ENCODE peak calls at places on chromosomes 7 and 10, in nine cellular contexts. S is GM23248; B is right atrium auricular region; T is HS-27A; E is activated naive CD4-positive, alpha-beta T cell treated with anti-CD3 and anti-CD28 coated beads, Interleukin-2, amount 50 U/mL, for 16 hours; O is stimulated activated CD4-positive, alpha-beta T cell treated with anti-CD3 and anti-CD28 coated beads, Interleukin-4, amount 100 ng/mL, for 48 hours; I is mammary epithelial cell; P is HFF-Myc; D is nephron progenitor cell. U is an unnamed sample.

GRCh38 chr7:90816511-90817142 is 220.5 kb downstream of the CDK14 start:
- DNase-seq in D (no peak), T (peak), O (no peak), S (peak), I (peak), B (no peak), P (peak), E (no peak), U (no peak)

GRCh38 chr7:732094-732541 is 5.0 kb upstream of the PRKAR1B start:
- DNase-seq in D (no peak), P (no peak), I (no peak), O (no peak), S (no peak), T (no peak), E (peak), B (no peak), U (peak)

GRCh38 chr7:84144480-84144879 is 50.1 kb downstream of the SEMA3A start:
- DNase-seq in P (no peak), B (no peak), E (no peak), D (no peak), I (no peak), O (no peak), T (no peak), S (peak), U (no peak)

GRCh38 chr10:127153166-127153565 is 43.2 kb downstream of the INSYN2A start:
- DNase-seq in T (no peak), S (no peak), D (no peak), B (peak), O (no peak), I (no peak), E (no peak), P (no peak), U (no peak)

GRCh38 chr10:61894150-61894549 is 7.3 kb upstream of the ARID5B start:
- DNase-seq in B (no peak), P (no peak), S (no peak), T (no peak), O (no peak), I (no peak), E (peak), D (no peak), U (no peak)

GRCh38 chr10:93469454-93469853 is 12.7 kb downstream of the MYOF start:
- DNase-seq in O (no peak), I (no peak), B (no peak), S (no peak), D (no peak), P (no peak), T (no peak), E (no peak), U (peak)

GRCh38 chr7:89021741-89022140 is 226.2 kb upstream of the TEX47 start:
- DNase-seq in B (no peak), I (no peak), D (no peak), P (no peak), T (no peak), O (no peak), S (no peak), E (no peak), U (no peak)

GRCh38 chr10:1381339-1381738 is 325.2 kb downstream of the WDR37 start:
- DNase-seq in O (no peak), B (no peak), P (no peak), S (no peak), E (no peak), T (no peak), I (no peak), D (no peak), U (no peak)

GRCh38 chr10:120542591-120542990 is 85.6 kb downstream of the PLPP4 start:
- DNase-seq in E (no peak), P (no peak), B (no peak), I (no peak), O (no peak), S (no peak), D (no peak), T (no peak), U (no peak)

GRCh38 chr10:115624448-115624847 is 531.3 kb downstream of the ATRNL1 start:
- DNase-seq in B (no peak), E (no peak), I (no peak), O (no peak), D (no peak), P (no peak), T (peak), S (no peak), U (no peak)

GRCh38 chr7:101630591-101630990 is 1.5 kb upstream of the MYL10 start:
- DNase-seq in T (no peak), P (peak), B (no peak), E (no peak), O (no peak), I (peak), S (peak), D (no peak), U (no peak)

GRCh38 chr7:103805376-103805775 is 184.1 kb downstream of the RELN start:
- DNase-seq in E (no peak), T (no peak), S (peak), B (no peak), I (no peak), O (no peak), P (no peak), D (no peak), U (no peak)

GRCh38 chr10:129560355-129560754 is 93.3 kb downstream of the MGMT start:
- DNase-seq in D (no peak), T (no peak), E (no peak), B (peak), I (no peak), S (no peak), P (no peak), O (no peak), U (no peak)

GRCh38 chr7:85750454-85750949 is 563.6 kb upstream of the SEMA3D start:
- DNase-seq in T (no peak), B (no peak), S (peak), P (peak), I (peak), E (no peak), O (peak), D (peak), U (no peak)

GRCh38 chr7:21243265-21243664 is 184.6 kb upstream of the SP4 start:
- DNase-seq in O (no peak), S (no peak), I (no peak), B (no peak), P (no peak), T (no peak), E (no peak), D (no peak), U (no peak)

GRCh38 chr7:30805931-30806330 is 34.7 kb downstream of the MINDY4 start:
- DNase-seq in B (no peak), T (no peak), D (no peak), E (no peak), O (no peak), P (no peak), S (no peak), I (no peak), U (no peak)

GRCh38 chr10:80484243-80484642 is 30.1 kb downstream of the TSPAN14 start:
- DNase-seq in I (no peak), D (no peak), T (no peak), O (no peak), P (no peak), S (peak), B (no peak), E (no peak), U (no peak)

GRCh38 chr10:21061982-21062381 is 164.9 kb upstream of the NEBL start:
- DNase-seq in P (no peak), T (no peak), E (no peak), O (no peak), B (no peak), S (no peak), I (no peak), D (no peak), U (no peak)

GRCh38 chr10:90125966-90126600 is 424.7 kb downstream of the KIF20B start:
- DNase-seq in O (no peak), T (no peak), S (no peak), E (no peak), D (no peak), P (no peak), B (no peak), I (peak), U (no peak)

GRCh38 chr10:132696728-132697567 is 89.0 kb downstream of the NKX6-2 start:
- DNase-seq in T (no peak), E (no peak), P (no peak), D (no peak), S (no peak), O (no peak), I (no peak), B (no peak), U (no peak)

GRCh38 chr10:114632869-114633715 is 25.0 kb downstream of the ABLIM1 start:
- DNase-seq in S (peak), T (peak), D (no peak), B (peak), I (peak), P (peak), E (no peak), O (no peak), U (peak)

GRCh38 chr10:48287417-48288391 is 13.2 kb upstream of the FRMPD2 start:
- DNase-seq in O (no peak), P (no peak), D (no peak), B (no peak), E (no peak), I (peak), S (no peak), T (no peak), U (no peak)

GRCh38 chr7:131604841-131605279 is 48.4 kb upstream of the PODXL start:
- DNase-seq in S (peak), O (no peak), B (no peak), T (no peak), D (no peak), I (peak), P (peak), E (no peak), U (no peak)

GRCh38 chr10:61757525-61758397 is 95.0 kb downstream of the CABCOCO1 start:
- DNase-seq in B (no peak), S (peak), D (no peak), E (no peak), I (peak), T (peak), O (no peak), P (no peak), U (no peak)

GRCh38 chr10:129568562-129569344 is 101.7 kb downstream of the MGMT start:
- DNase-seq in T (no peak), E (no peak), I (no peak), O (no peak), S (no peak), D (no peak), B (peak), P (no peak), U (no peak)

GRCh38 chr7:22563621-22564241 is 63.7 kb upstream of the STEAP1B start:
- DNase-seq in B (peak), P (no peak), E (no peak), O (no peak), D (peak), T (no peak), S (peak), I (peak), U (no peak)

GRCh38 chr7:38628630-38629385 is 2.4 kb downstream of the AMPH start:
- DNase-seq in D (no peak), B (no peak), I (no peak), P (peak), E (no peak), S (peak), O (no peak), T (peak), U (no peak)

GRCh38 chr7:134565643-134566136 is 16.8 kb downstream of the AKR1B15 start:
- DNase-seq in E (no peak), T (no peak), I (peak), S (peak), P (no peak), B (peak), O (no peak), D (no peak), U (peak)

GRCh38 chr7:71429116-71429515 is 297.2 kb downstream of the GALNT17 start:
- DNase-seq in D (no peak), I (no peak), T (no peak), O (no peak), P (no peak), E (no peak), S (no peak), B (no peak), U (no peak)

GRCh38 chr7:47581442-47581820 is 480 bp downstream of the TNS3 start:
- DNase-seq in D (peak), O (no peak), P (no peak), S (peak), T (no peak), E (no peak), I (no peak), B (no peak), U (no peak)

GRCh38 chr7:20561908-20562307 is 53.6 kb upstream of the ABCB5 start:
- DNase-seq in B (no peak), D (no peak), E (no peak), P (no peak), O (no peak), T (no peak), S (no peak), I (peak), U (no peak)

GRCh38 chr10:70679498-70679897 is 7.2 kb downstream of the ADAMTS14 start:
- DNase-seq in O (no peak), B (peak), T (no peak), P (peak), S (peak), D (no peak), E (no peak), I (no peak), U (no peak)

GRCh38 chr10:65570143-65571010 is 1355.5 kb upstream of the LRRTM3 start:
- DNase-seq in T (no peak), I (peak), B (no peak), E (no peak), O (no peak), S (no peak), P (peak), D (peak), U (no peak)

GRCh38 chr7:8160250-8160649 is 101.7 kb downstream of the ICA1 start:
- DNase-seq in D (no peak), I (no peak), O (no peak), S (no peak), P (no peak), B (no peak), E (no peak), T (no peak), U (no peak)

GRCh38 chr7:128322040-128322643 is 21.6 kb downstream of the RBM28 start:
- DNase-seq in P (peak), I (peak), D (no peak), T (no peak), B (no peak), S (peak), E (no peak), O (no peak), U (no peak)

GRCh38 chr10:79401015-79401921 is 44.2 kb downstream of the ZCCHC24 start:
- DNase-seq in S (peak), O (no peak), I (no peak), E (no peak), B (no peak), P (no peak), D (peak), T (no peak), U (peak)

U was measured in gastrocnemius medialis.